ENCODE peak calls at places on chromosomes 11 and 22, in eight cellular contexts. Z is stomach, O is HepG2, U is prostate gland, C is GM23338, L is upper lobe of left lung, Q is transverse colon, K is HCT116. G is an unnamed sample.

GRCh38 chr11:19218801-19219460 is 17.1 kb upstream of the CSRP3 start:
- DNase-seq in Q (no peak), U (no peak), K (no peak), Z (no peak), L (peak), O (no peak), C (no peak), G (no peak)

GRCh38 chr11:129252621-129253020 is 60.5 kb upstream of the ARHGAP32 start:
- DNase-seq in O (no peak), U (no peak), K (no peak), L (no peak), C (peak), Q (no peak), Z (no peak), G (no peak)

GRCh38 chr11:60169264-60169915 is 13.5 kb downstream of the MS4A6A start:
- DNase-seq in C (peak), Z (peak), L (no peak), Q (peak), K (peak), U (no peak), O (peak), G (no peak)

GRCh38 chr22:47065756-47066615 is 303.5 kb downstream of the TBC1D22A start:
- DNase-seq in O (no peak), U (no peak), Z (peak), Q (peak), K (no peak), C (no peak), L (no peak), G (no peak)

GRCh38 chr11:9142732-9143131 is 51.3 kb upstream of the SCUBE2 start:
- DNase-seq in Z (no peak), U (no peak), L (no peak), Q (no peak), C (no peak), K (no peak), O (no peak), G (no peak)

GRCh38 chr11:26134481-26135355 is 197.2 kb upstream of the ANO3 start:
- DNase-seq in C (peak), Z (no peak), K (no peak), U (no peak), Q (no peak), O (peak), L (no peak), G (no peak)

GRCh38 chr11:43537831-43538230 is 142.7 kb upstream of the HSD17B12 start:
- DNase-seq in C (no peak), Z (no peak), K (no peak), L (no peak), O (no peak), U (no peak), Q (no peak), G (no peak)

GRCh38 chr22:49290711-49291110 is 537.0 kb downstream of the BRD1 start:
- DNase-seq in L (peak), Z (no peak), Q (no peak), U (no peak), O (no peak), C (no peak), K (no peak), G (no peak)

GRCh38 chr11:78131956-78132355 is 7.5 kb downstream of the ALG8 start:
- DNase-seq in C (no peak), Q (no peak), L (no peak), K (no peak), Z (no peak), U (no peak), O (no peak), G (no peak)

GRCh38 chr22:28978863-28979799 is 82.5 kb downstream of the C22orf31 start:
- DNase-seq in L (no peak), U (no peak), C (no peak), Z (no peak), Q (no peak), K (no peak), O (no peak), G (no peak)

GRCh38 chr11:70080763-70081162 is 2.6 kb downstream of the ANO1 start:
- DNase-seq in O (no peak), C (no peak), L (no peak), Q (no peak), U (no peak), K (peak), Z (peak), G (no peak)

GRCh38 chr22:37186997-37187522 is 987 bp downstream of the C1QTNF6 start:
- DNase-seq in U (no peak), C (no peak), Q (no peak), L (no peak), O (no peak), Z (no peak), K (no peak), G (no peak)

GRCh38 chr11:358129-358805 is 11.0 kb upstream of the B4GALNT4 start:
- DNase-seq in O (no peak), Z (no peak), L (no peak), Q (no peak), U (no peak), K (no peak), C (no peak), G (no peak)

GRCh38 chr11:60370811-60371297 is 7.5 kb upstream of the MS4A7 start:
- DNase-seq in O (peak), Z (no peak), L (no peak), Q (no peak), C (no peak), U (peak), K (no peak), G (no peak)

GRCh38 chr22:38911434-38911833 is 39.4 kb upstream of the CBX6 start:
- DNase-seq in Q (no peak), C (no peak), K (no peak), L (no peak), Z (no peak), O (no peak), U (no peak), G (no peak)

GRCh38 chr11:74311352-74311926 is at the start of gene P4HA3:
- DNase-seq in C (peak), Z (peak), K (peak), Q (peak), O (peak), L (peak), U (peak), G (no peak)

GRCh38 chr11:19929655-19930054 is 217.0 kb downstream of the NAV2 start:
- DNase-seq in U (no peak), Z (no peak), C (no peak), Q (no peak), K (no peak), L (no peak), O (no peak), G (no peak)

GRCh38 chr11:46050065-46050464 is 71.2 kb downstream of the PHF21A start:
- DNase-seq in K (peak), U (peak), L (peak), Q (peak), O (peak), C (peak), Z (no peak), G (peak)

GRCh38 chr11:28697920-28698827 is 590.0 kb downstream of the METTL15 start:
- DNase-seq in O (peak), U (peak), C (peak), Z (peak), K (peak), Q (peak), L (peak), G (peak)

GRCh38 chr22:17097062-17097461 is 12.3 kb downstream of the IL17RA start:
- DNase-seq in O (no peak), Q (no peak), L (no peak), Z (no peak), U (no peak), C (no peak), K (no peak), G (no peak)

GRCh38 chr11:72375241-72375640 is 59.1 kb downstream of the CLPB start:
- DNase-seq in K (no peak), O (no peak), U (no peak), Q (no peak), C (no peak), L (no peak), Z (no peak), G (no peak)

GRCh38 chr22:17575681-17576080 is 12.4 kb downstream of the SLC25A18 start:
- DNase-seq in U (no peak), Z (no peak), Q (no peak), C (no peak), L (no peak), O (no peak), K (no peak), G (no peak)

GRCh38 chr11:11169715-11170351 is 183.2 kb downstream of the CSNK2A3 start:
- DNase-seq in C (no peak), O (no peak), U (no peak), Q (no peak), K (no peak), Z (no peak), L (no peak), G (no peak)

GRCh38 chr11:36657610-36658225 is 59.7 kb upstream of the RAG2 start:
- DNase-seq in Q (no peak), O (no peak), L (no peak), Z (no peak), U (no peak), C (no peak), K (no peak), G (peak)

GRCh38 chr22:39087881-39088687 is 9.0 kb upstream of the APOBEC3H start:
- DNase-seq in O (no peak), Z (no peak), K (no peak), U (no peak), C (peak), Q (no peak), L (no peak), G (no peak)

GRCh38 chr11:35968386-35969088 is 24.7 kb downstream of the LDLRAD3 start:
- DNase-seq in K (no peak), Q (no peak), L (no peak), U (no peak), O (no peak), C (no peak), Z (no peak), G (no peak)

GRCh38 chr22:19430890-19431541 is 517 bp downstream of the HIRA start:
- DNase-seq in O (peak), Q (peak), L (peak), U (peak), K (no peak), Z (peak), C (peak), G (no peak)

GRCh38 chr11:70085815-70086769 is 8.0 kb downstream of the ANO1 start:
- DNase-seq in C (peak), O (no peak), K (no peak), U (peak), L (no peak), Q (no peak), Z (no peak), G (no peak)

GRCh38 chr11:113894421-113894996 is 10.1 kb upstream of the HTR3B start:
- DNase-seq in L (no peak), U (no peak), Q (no peak), Z (no peak), O (no peak), K (no peak), C (no peak), G (no peak)

GRCh38 chr11:67289651-67290479 is 762 bp downstream of the ANKRD13D start:
- DNase-seq in Z (no peak), K (no peak), O (no peak), U (no peak), L (no peak), C (peak), Q (no peak), G (no peak)

GRCh38 chr22:38067028-38067415 is 9.8 kb downstream of the PICK1 start:
- DNase-seq in C (no peak), O (no peak), Q (no peak), U (no peak), K (no peak), L (no peak), Z (no peak), G (no peak)

GRCh38 chr11:11089805-11090204 is 232.0 kb upstream of the ZBED5 start:
- DNase-seq in K (no peak), O (no peak), U (no peak), L (no peak), Z (no peak), Q (no peak), C (no peak), G (no peak)

GRCh38 chr11:107591098-107591445 is at the start of gene ELMOD1:
- DNase-seq in Q (peak), C (peak), Z (no peak), U (no peak), L (no peak), K (no peak), O (peak), G (no peak)

GRCh38 chr11:10473371-10473770 is 18.3 kb downstream of the AMPD3 start:
- DNase-seq in Z (no peak), L (peak), C (peak), U (no peak), K (no peak), O (no peak), Q (no peak), G (no peak)

GRCh38 chr22:36938028-36938425 is 24.6 kb downstream of the CSF2RB start:
- DNase-seq in K (no peak), L (peak), Z (no peak), O (no peak), C (no peak), U (no peak), Q (no peak), G (no peak)

GRCh38 chr11:117600261-117600783 is 196.7 kb downstream of the DSCAML1 start:
- DNase-seq in L (no peak), K (no peak), Q (no peak), O (no peak), Z (no peak), U (no peak), C (no peak), G (no peak)

GRCh38 chr11:32422545-32422944 is 12.8 kb downstream of the WT1 start:
- DNase-seq in Q (no peak), O (no peak), Z (no peak), L (no peak), C (no peak), K (no peak), U (no peak), G (no peak)

GRCh38 chr11:3224730-3225098 is 6.1 kb upstream of the MRGPRG start:
- DNase-seq in O (no peak), K (no peak), C (no peak), U (no peak), Q (no peak), Z (no peak), L (no peak), G (no peak)

GRCh38 chr22:37167176-37167980 is 17.7 kb upstream of the IL2RB start:
- DNase-seq in Q (peak), C (no peak), U (no peak), O (no peak), L (no peak), K (no peak), Z (no peak), G (no peak)

GRCh38 chr11:70246196-70246595 is 24.3 kb upstream of the PPFIA1 start:
- DNase-seq in Q (no peak), O (no peak), C (no peak), U (no peak), L (no peak), Z (no peak), K (no peak), G (no peak)

DNA sequence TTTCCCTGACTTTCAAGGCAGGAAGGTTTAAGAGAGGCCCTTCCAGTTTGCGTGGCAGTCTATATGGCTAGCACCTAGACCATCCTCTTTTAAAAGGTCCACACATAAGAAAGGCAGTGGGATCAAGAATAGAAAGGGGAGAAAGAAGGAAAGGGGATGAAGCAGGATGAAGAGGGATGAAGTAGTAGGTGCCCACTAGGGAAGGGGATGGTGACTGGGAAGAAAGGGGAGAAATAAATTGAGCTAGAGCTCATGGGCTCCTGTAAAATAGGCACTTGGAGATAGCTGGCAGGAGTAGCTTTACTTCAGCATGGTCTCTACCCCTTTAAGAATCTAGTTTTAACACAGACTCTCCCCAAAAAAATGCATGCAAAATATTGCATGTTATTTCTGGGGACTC is 41.5 kb downstream of the CADM1 start:
- DNase-seq in L (no peak), O (no peak), C (no peak), K (no peak), U (no peak), Z (no peak), Q (no peak), G (no peak)
- H3K27ac ChIP-seq in L (no peak), O (no peak), C (no peak), K (no peak), U (no peak), Z (no peak), Q (no peak), G (no peak)

DNA sequence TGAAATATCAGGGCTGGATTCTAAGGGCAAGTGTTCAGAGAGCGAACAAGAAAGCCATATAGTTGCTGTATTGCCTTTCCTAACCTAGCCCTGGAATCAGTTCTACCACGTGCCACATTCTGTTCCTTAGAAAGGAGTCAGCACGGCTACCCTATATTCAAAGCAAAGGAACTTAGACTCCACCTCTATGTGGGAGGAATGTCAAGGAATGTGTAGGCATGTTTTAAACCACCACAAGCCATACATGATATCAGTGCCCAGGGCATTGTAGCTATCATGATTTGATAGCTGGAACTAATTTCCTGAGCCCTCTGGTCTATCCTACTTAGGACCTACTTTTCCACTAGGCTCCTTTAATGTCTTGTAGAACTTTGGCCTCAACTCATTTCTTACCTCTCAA is 2.5 kb upstream of the EIF4ENIF1 start:
- DNase-seq in U (no peak), Z (no peak), C (no peak), Q (no peak), K (no peak), O (no peak), L (no peak), G (no peak)
- TF ChIP-seq POLR2AphosphoS5 in U (no peak), Z (no peak), C (no peak), Q (no peak), K (no peak), O (no peak), L (no peak), G (no peak)

GRCh38 chr11:118607401-118608267 is at the start of gene PHLDB1:
- DNase-seq in L (peak), Q (peak), U (peak), C (peak), O (peak), K (no peak), Z (peak), G (no peak)
- H3K27ac ChIP-seq in L (peak), Q (peak), U (peak), C (no peak), O (no peak), K (peak), Z (peak), G (peak)

DNA sequence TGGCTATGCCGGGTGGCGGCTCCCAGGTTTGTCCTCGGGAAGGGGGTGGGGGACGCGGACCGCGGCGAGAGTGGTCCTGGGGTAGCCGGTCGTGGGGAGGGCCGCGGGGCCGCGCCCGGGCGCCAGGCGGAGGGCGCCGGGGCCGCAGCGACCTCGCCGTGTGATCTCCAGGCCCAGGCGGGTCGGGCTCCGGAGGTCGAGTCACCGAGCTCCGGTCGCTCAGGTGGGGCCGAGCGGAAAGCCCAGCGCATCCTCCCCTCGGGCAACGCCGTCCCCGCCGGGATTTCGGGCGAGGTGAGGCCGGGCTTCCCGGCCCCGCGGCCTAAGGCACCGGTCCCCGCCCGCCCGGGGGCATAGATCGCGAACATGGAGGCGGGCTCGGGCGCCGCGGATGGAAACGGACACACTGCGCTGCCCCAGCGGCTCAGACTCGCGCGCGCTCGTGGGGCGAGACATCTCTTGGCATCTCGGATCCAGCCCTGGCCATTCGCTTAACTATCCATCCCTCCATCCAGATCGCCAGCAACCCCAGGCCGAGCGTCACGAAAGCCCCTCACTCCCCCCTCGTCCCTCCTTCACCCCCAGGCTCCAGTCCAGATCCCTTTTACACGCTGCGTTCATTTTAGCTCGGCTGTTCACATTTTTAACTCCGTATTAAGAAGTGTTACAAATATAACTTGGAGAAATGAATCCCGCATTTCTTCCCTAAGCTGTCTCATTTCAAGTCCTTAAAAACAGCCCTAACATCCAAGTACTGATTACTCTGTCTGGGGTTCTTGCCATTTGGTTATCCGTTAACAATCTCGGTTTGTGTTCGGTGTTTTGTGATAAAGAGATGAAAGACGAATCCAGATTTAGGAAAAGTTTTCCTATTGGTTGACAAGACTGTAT is 460 bp downstream of the ZC3H12C start:
- DNase-seq in K (peak), O (peak), Q (peak), Z (peak), U (peak), C (peak), L (peak), G (no peak)
- TF ChIP-seq POLR2AphosphoS5 in K (no peak), O (no peak), Q (no peak), Z (no peak), U (no peak), C (no peak), L (peak), G (no peak)

GRCh38 chr22:50329236-50329635 is 2.4 kb upstream of the DENND6B start:
- DNase-seq in L (no peak), Z (no peak), K (no peak), U (no peak), O (no peak), C (no peak), Q (no peak), G (no peak)
- H3K27ac ChIP-seq in L (no peak), Z (no peak), K (no peak), U (no peak), O (no peak), C (no peak), Q (no peak), G (no peak)

GRCh38 chr22:42016111-42016510 is 17.5 kb downstream of the WBP2NL start:
- DNase-seq in Z (no peak), K (no peak), C (no peak), L (no peak), U (no peak), Q (no peak), O (no peak), G (no peak)

GRCh38 chr22:42018224-42018623 is 19.6 kb downstream of the WBP2NL start:
- DNase-seq in U (no peak), O (no peak), Z (no peak), Q (no peak), L (no peak), C (no peak), K (no peak), G (no peak)

GRCh38 chr22:42010778-42011177 is 12.2 kb downstream of the WBP2NL start:
- DNase-seq in K (no peak), Q (no peak), L (no peak), Z (no peak), U (no peak), C (no peak), O (no peak), G (no peak)

GRCh38 chr22:42007922-42008321 is 9.3 kb downstream of the WBP2NL start:
- DNase-seq in O (no peak), U (no peak), L (no peak), Z (no peak), C (no peak), K (no peak), Q (no peak), G (no peak)

GRCh38 chr22:42013385-42013784 is 14.8 kb downstream of the WBP2NL start:
- DNase-seq in U (no peak), C (no peak), Q (no peak), O (no peak), K (no peak), Z (no peak), L (no peak), G (no peak)
- TF ChIP-seq POLR2AphosphoS5 in U (no peak), C (no peak), Q (no peak), O (no peak), K (no peak), Z (no peak), L (no peak), G (no peak)